ENCODE peak calls at places on chromosomes 1 and 21, in seven cellular contexts. G is CD4-positive, alpha-beta T cell; M is heart left ventricle; U is adrenal gland; K is HCT116; V is WERI-Rb-1; T is psoas muscle. O is an unnamed sample. For H3K27me3, the result is how much of the 10 kb centered on the place peaks cover.

GRCh38 chr1:43760745-43761343 is 53.5 kb downstream of the ST3GAL3 start:
- DNase-seq in G (no peak), M (no peak), U (no peak), K (no peak), V (no peak), T (no peak), O (no peak)

GRCh38 chr1:201760516-201760915 is 68.4 kb upstream of the IPO9 start:
- DNase-seq in G (no peak), M (no peak), U (no peak), K (no peak), V (no peak), T (no peak), O (no peak)

GRCh38 chr1:26524181-26524580 is 5.4 kb upstream of the RPS6KA1 start:
- DNase-seq in G (no peak), M (no peak), U (no peak), K (no peak), V (no peak), T (no peak), O (no peak)

GRCh38 chr1:112335351-112335750 is 60.7 kb upstream of the CTTNBP2NL start:
- DNase-seq in G (no peak), M (no peak), U (no peak), K (no peak), V (no peak), T (no peak), O (no peak)

GRCh38 chr1:5913876-5914275 is 78.3 kb downstream of the NPHP4 start:
- DNase-seq in G (no peak), M (no peak), U (no peak), K (no peak), V (no peak), T (no peak), O (peak)

GRCh38 chr1:162632234-162632666 is at the start of gene DDR2:
- DNase-seq in G (no peak), M (peak), U (peak), K (no peak), V (no peak), T (peak), O (no peak)

GRCh38 chr1:18724801-18725200 is 94.2 kb downstream of the PAX7 start:
- DNase-seq in G (no peak), M (no peak), U (no peak), K (no peak), V (no peak), T (no peak), O (no peak)

GRCh38 chr1:21659099-21659923 is 9.8 kb downstream of the RAP1GAP start:
- DNase-seq in G (peak), M (peak), U (peak), K (peak), V (peak), T (peak), O (peak)

GRCh38 chr1:203270448-203270847 is 34.9 kb upstream of the BTG2 start:
- DNase-seq in G (no peak), M (no peak), U (no peak), K (no peak), V (no peak), T (no peak), O (no peak)

GRCh38 chr1:26145960-26146294 is 13.0 kb upstream of the FAM110D start:
- DNase-seq in G (no peak), M (no peak), U (no peak), K (no peak), V (no peak), T (no peak), O (no peak)

GRCh38 chr1:199549424-199549823 is 478.1 kb upstream of the NR5A2 start:
- DNase-seq in G (no peak), M (no peak), U (no peak), K (no peak), V (no peak), T (no peak), O (no peak)

GRCh38 chr1:227915564-227916553 is 31.9 kb downstream of the WNT9A start:
- DNase-seq in G (no peak), M (no peak), U (no peak), K (no peak), V (peak), T (peak), O (peak)

GRCh38 chr1:3067671-3068399 is 1.2 kb upstream of the PRDM16 start:
- DNase-seq in G (no peak), M (peak), U (no peak), K (no peak), V (no peak), T (no peak), O (peak)

GRCh38 chr1:161096514-161096913 is 1.6 kb upstream of the KLHDC9 start:
- DNase-seq in G (no peak), M (no peak), U (no peak), K (no peak), V (no peak), T (peak), O (no peak)

GRCh38 chr1:111990878-111991760 is 1.7 kb upstream of the KCND3 start:
- DNase-seq in G (no peak), M (peak), U (peak), K (peak), V (peak), T (peak), O (peak)

GRCh38 chr1:5385400-5385799 is 606.8 kb downstream of the NPHP4 start:
- DNase-seq in G (no peak), M (no peak), U (no peak), K (no peak), V (no peak), T (no peak), O (no peak)

GRCh38 chr1:10339815-10340214 is 59.0 kb upstream of the PGD start:
- DNase-seq in G (no peak), M (peak), U (peak), K (peak), V (peak), T (no peak), O (no peak)

GRCh38 chr1:24945354-24946326 is 15.6 kb upstream of the RUNX3 start:
- DNase-seq in G (no peak), M (no peak), U (no peak), K (no peak), V (no peak), T (no peak), O (no peak)

GRCh38 chr1:23895993-23896392 is 17.2 kb downstream of the CNR2 start:
- DNase-seq in G (no peak), M (no peak), U (no peak), K (no peak), V (no peak), T (no peak), O (no peak)

GRCh38 chr1:66271904-66272254 is 262.1 kb upstream of the SGIP1 start:
- DNase-seq in G (no peak), M (peak), U (peak), K (no peak), V (no peak), T (peak), O (peak)

GRCh38 chr21:37683396-37684114 is 232.7 kb downstream of the KCNJ6 start:
- DNase-seq in G (no peak), M (no peak), U (no peak), K (no peak), V (no peak), T (no peak), O (no peak)

GRCh38 chr1:215497516-215497915 is 69.6 kb upstream of the KCTD3 start:
- DNase-seq in G (no peak), M (no peak), U (no peak), K (no peak), V (no peak), T (no peak), O (no peak)

GRCh38 chr1:232519186-232519585 is 110.7 kb downstream of the SIPA1L2 start:
- DNase-seq in G (no peak), M (peak), U (no peak), K (no peak), V (no peak), T (no peak), O (no peak)

GRCh38 chr1:65773391-65773790 is 19.3 kb upstream of the PDE4B start:
- DNase-seq in G (no peak), M (no peak), U (no peak), K (no peak), V (no peak), T (no peak), O (no peak)

GRCh38 chr1:45767035-45767434 is 16.6 kb upstream of the IPP start:
- DNase-seq in G (no peak), M (no peak), U (no peak), K (no peak), V (no peak), T (no peak), O (no peak)

GRCh38 chr1:229001467-229001866 is 266.2 kb downstream of the RHOU start:
- DNase-seq in G (no peak), M (no peak), U (no peak), K (no peak), V (no peak), T (no peak), O (no peak)

GRCh38 chr1:20573987-20574386 is 14.9 kb upstream of the CDA start:
- DNase-seq in G (no peak), M (no peak), U (no peak), K (no peak), V (no peak), T (no peak), O (no peak)

GRCh38 chr1:44260792-44261474 is 47.7 kb downstream of the DMAP1 start:
- DNase-seq in G (no peak), M (no peak), U (no peak), K (no peak), V (peak), T (no peak), O (no peak)

DNA sequence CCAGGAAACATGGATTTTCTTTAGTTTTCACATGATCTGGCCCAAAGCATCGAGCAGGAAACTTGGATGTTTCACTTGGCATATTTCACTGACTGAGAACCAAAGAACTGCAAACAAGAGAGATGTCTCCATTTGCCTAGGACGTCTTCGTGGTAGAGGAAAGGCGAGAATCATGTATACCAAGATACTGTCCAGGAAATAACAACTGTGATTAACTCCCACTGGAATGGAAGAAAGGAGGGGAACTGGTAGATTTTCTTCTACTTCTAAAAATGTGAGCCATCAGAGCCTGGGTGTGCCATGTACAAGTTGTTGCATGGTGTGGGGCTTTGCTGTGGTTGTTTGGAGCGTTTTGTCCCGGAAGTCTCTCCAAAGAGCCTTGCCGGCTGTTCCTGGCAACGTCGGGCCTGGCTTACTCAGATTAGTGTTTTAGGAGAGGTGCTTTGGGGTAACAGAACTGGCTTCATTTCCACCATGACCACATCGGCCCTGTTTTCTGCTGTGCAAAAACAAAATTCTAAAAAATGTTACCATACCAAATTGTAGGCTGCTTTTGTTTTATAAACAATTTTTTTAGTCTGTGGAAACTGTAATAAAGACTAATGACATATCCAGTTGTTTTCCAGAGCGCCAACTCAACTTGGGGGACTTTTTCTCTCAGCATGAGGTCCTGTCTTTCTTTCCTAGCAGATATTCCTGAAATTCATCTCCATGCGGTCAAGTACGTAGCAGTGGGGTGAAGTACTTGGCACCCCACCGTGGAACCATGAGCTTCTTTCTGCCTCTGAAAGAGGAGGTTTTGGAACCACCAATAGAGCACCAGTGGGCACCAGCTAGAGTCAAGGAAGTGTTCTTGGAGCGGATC is 118.3 kb downstream of the TM2D1 start:
- DNase-seq in G (no peak), M (peak), U (no peak), K (no peak), V (no peak), T (peak), O (no peak)
- H3K27ac ChIP-seq in G (no peak), M (peak), U (no peak), K (no peak), V (no peak), T (peak), O (peak)

DNA sequence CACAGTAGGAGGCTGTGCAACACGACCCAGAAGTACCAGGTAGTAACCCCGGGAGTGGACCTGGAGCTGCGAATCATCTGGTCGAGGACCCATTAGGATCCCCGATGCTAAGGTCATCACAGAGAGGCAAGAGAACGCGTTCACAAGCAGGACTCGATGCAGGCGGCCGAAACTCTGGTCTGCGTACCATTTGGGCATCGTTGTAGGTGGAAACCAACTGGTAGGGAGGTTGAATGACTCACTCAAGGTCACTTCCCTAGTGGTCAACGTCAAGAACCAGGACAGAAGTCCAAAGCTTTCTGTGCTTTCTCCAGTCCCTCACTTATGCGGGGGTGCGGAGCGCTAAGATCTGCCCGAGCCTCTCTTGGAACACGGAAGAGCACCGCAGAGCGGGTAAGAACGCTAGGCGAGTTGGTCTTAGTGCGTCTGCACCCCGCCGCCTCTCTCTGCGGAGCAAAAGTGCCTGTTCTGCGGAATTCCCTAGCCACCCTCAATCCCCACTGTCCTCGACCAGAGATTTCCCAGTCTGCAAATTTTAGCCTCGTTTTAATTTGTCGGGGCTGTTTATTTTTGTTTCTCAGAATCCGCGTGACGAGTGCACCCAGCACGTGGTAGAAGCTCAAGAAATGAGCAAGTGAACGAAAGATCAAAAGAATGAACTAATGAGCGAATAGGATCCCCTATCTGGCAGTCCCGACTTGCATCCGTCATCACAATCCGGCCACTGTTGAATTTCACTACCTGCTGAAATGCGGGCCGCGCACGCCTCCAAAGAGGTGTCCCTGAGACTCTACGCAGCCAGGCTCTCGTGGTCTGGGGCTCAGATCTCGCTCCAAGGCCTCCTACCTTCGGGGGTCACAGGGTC is 12.2 kb downstream of the HLX start:
- DNase-seq in G (no peak), M (no peak), U (no peak), K (no peak), V (no peak), T (no peak), O (no peak)
- H3K27me3 ChIP-seq in G (half or more), M (under half), U (half or more), K (under half), V (under half), T (under half), O (half or more)

GRCh38 chr21:41926068-41926806 is 27.6 kb downstream of the C2CD2 start:
- DNase-seq in G (peak), M (no peak), U (no peak), K (no peak), V (no peak), T (no peak), O (no peak)
- H3K27ac ChIP-seq in G (peak), M (peak), U (peak), K (no peak), V (peak), T (peak), O (peak)

GRCh38 chr1:234861761-234862160 is 251.8 kb upstream of the IRF2BP2 start:
- DNase-seq in G (no peak), M (no peak), U (no peak), K (no peak), V (no peak), T (no peak), O (no peak)

GRCh38 chr1:234858722-234859121 is 248.7 kb upstream of the IRF2BP2 start:
- DNase-seq in G (no peak), M (no peak), U (no peak), K (no peak), V (no peak), T (no peak), O (no peak)

GRCh38 chr1:234862360-234862943 is 252.5 kb upstream of the IRF2BP2 start:
- DNase-seq in G (no peak), M (no peak), U (no peak), K (no peak), V (no peak), T (no peak), O (no peak)

GRCh38 chr1:234862944-234863515 is 253.1 kb upstream of the IRF2BP2 start:
- DNase-seq in G (no peak), M (peak), U (peak), K (no peak), V (no peak), T (peak), O (peak)

GRCh38 chr1:234861024-234861620 is 251.1 kb upstream of the IRF2BP2 start:
- DNase-seq in G (no peak), M (no peak), U (no peak), K (no peak), V (no peak), T (no peak), O (no peak)
- H3K27me3 ChIP-seq in G (under half), M (under half), U (under half), K (under half), V (under half), T (under half), O (under half)

DNA sequence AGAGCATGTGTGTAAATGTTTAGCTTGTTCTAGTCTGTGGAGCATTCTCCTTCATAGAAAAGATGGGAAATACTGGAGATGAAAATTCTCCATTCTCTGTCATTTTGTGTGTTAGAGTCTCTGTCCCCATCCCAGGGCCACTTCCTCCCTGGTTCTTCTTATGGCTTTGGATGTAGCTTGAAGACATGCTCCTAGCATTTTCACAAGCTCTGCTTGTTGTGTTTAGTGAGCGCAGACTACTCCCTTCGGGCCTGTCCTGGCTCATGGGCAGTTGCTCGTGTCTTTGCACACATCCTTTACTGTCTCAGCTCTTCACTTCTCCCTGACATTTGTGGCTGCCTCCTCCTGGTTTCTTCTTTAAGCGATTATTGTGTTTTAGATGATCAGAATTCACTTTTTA is 30.4 kb downstream of the MAPKAPK2 start:
- DNase-seq in G (no peak), M (peak), U (no peak), K (no peak), V (no peak), T (no peak), O (no peak)
- H3K27ac ChIP-seq in G (no peak), M (peak), U (peak), K (no peak), V (peak), T (peak), O (peak)

GRCh38 chr1:156844638-156845037 is 14.3 kb downstream of the INSRR start:
- DNase-seq in G (no peak), M (no peak), U (no peak), K (no peak), V (no peak), T (no peak), O (no peak)
- H3K27me3 ChIP-seq in G (under half), M (under half), U (under half), K (under half), V (under half), T (under half), O (half or more)